ENCODE peak calls at places on chromosomes 6 and 20, in four cellular contexts. W is substantia nigra, R is heart right ventricle, V is astrocyte. Y is an unnamed sample.

GRCh38 chr20:63083831-63084562 is 77.2 kb upstream of the BHLHE23 start:
- DNase-seq in W (no peak), R (peak; percentile 7), V (no peak), Y (no peak)

GRCh38 chr6:46452312-46452917 is 38.8 kb downstream of the RCAN2 start:
- DNase-seq in W (no peak), R (no peak), V (no peak), Y (no peak)

GRCh38 chr6:45775026-45775697 is 240.5 kb downstream of the CLIC5 start:
- DNase-seq in V (no peak), W (no peak), R (no peak), Y (no peak)

GRCh38 chr6:36595168-36595818 is 1.1 kb downstream of the SRSF3 start:
- DNase-seq in V (no peak), R (no peak), W (no peak), Y (no peak)

GRCh38 chr6:161257778-161258457 is 15.9 kb downstream of the AGPAT4 start:
- DNase-seq in V (peak; percentile 99), W (no peak), R (no peak), Y (no peak)

GRCh38 chr6:168598251-168599117 is 157.5 kb downstream of the SMOC2 start:
- DNase-seq in R (no peak), W (no peak), V (no peak), Y (no peak)

GRCh38 chr6:130810307-130811030 is 16.7 kb upstream of the SMLR1 start:
- DNase-seq in R (no peak), V (peak; percentile 52), W (no peak), Y (no peak)

GRCh38 chr20:11569163-11569562 is 348.5 kb upstream of the BTBD3 start:
- DNase-seq in V (no peak), W (no peak), R (no peak), Y (no peak)

GRCh38 chr6:168909288-168909687 is 344.4 kb downstream of the THBS2 start:
- DNase-seq in V (no peak), W (no peak), R (no peak), Y (no peak)

GRCh38 chr6:158067436-158068015 is 85.9 kb downstream of the SYNJ2 start:
- DNase-seq in W (no peak), V (no peak), R (no peak), Y (no peak)

GRCh38 chr6:150573041-150573681 is 26.5 kb upstream of the PLEKHG1 start:
- DNase-seq in W (no peak), R (no peak), V (no peak), Y (no peak)

GRCh38 chr6:64330694-64331309 is 695.2 kb downstream of the PHF3 start:
- DNase-seq in V (peak; percentile 1), R (peak; percentile 60), W (peak; percentile 76), Y (peak; percentile 2)

GRCh38 chr20:35235881-35236280 is 9.4 kb downstream of the MMP24 start:
- DNase-seq in V (no peak), W (no peak), R (no peak), Y (no peak)

GRCh38 chr6:80163754-80164187 is 57.3 kb downstream of the BCKDHB start:
- DNase-seq in W (no peak), R (no peak), V (peak; percentile 78), Y (no peak)

GRCh38 chr20:62288535-62289105 is 14.2 kb upstream of the ADRM1 start:
- DNase-seq in V (no peak), R (no peak), W (no peak), Y (no peak)

GRCh38 chr6:43996614-43997341 is 130.5 kb downstream of the MRPL14 start:
- DNase-seq in V (no peak), R (no peak), W (no peak), Y (no peak)

GRCh38 chr6:111661541-111662041 is 55.9 kb upstream of the TRAF3IP2 start:
- DNase-seq in R (peak; percentile 23), V (no peak), W (no peak), Y (no peak)

GRCh38 chr6:15495375-15495901 is 167.4 kb downstream of the DTNBP1 start:
- DNase-seq in V (no peak), R (peak; percentile 67), W (no peak), Y (no peak)

GRCh38 chr6:99013145-99013544 is 65.4 kb upstream of the FBXL4 start:
- DNase-seq in W (no peak), V (peak; percentile 99), R (no peak), Y (no peak)

GRCh38 chr6:87391334-87391733 is 16.4 kb upstream of the CFAP206 start:
- DNase-seq in V (no peak), R (no peak), W (no peak), Y (no peak)

GRCh38 chr6:155495011-155495768 is 39.6 kb upstream of the NOX3 start:
- DNase-seq in W (peak; percentile 3), V (peak; percentile 66), R (peak; percentile 18), Y (no peak)

GRCh38 chr6:22880686-22881433 is 311.5 kb downstream of the HDGFL1 start:
- DNase-seq in V (peak; percentile 99), R (no peak), W (no peak), Y (no peak)

GRCh38 chr6:153309666-153310065 is 178.6 kb upstream of the RGS17 start:
- DNase-seq in R (no peak), V (no peak), W (no peak), Y (no peak)
- H3K27ac ChIP-seq in R (no peak overlapping the region), V (no peak overlapping the region), W (no peak overlapping the region), Y (no peak overlapping the region)

GRCh38 chr6:148221580-148221979 is 121.1 kb upstream of the SASH1 start:
- DNase-seq in V (peak; percentile 31), R (no peak), W (no peak), Y (no peak)
- H3K27ac ChIP-seq in V (no peak overlapping the region), R (no peak overlapping the region), W (no peak overlapping the region), Y (no peak overlapping the region)

GRCh38 chr20:10388571-10388970 is 45.5 kb downstream of the MKKS start:
- DNase-seq in V (no peak), W (no peak), R (no peak), Y (no peak)
- H3K27ac ChIP-seq in V (no peak overlapping the region), W (no peak overlapping the region), R (no peak overlapping the region), Y (no peak overlapping the region)

DNA sequence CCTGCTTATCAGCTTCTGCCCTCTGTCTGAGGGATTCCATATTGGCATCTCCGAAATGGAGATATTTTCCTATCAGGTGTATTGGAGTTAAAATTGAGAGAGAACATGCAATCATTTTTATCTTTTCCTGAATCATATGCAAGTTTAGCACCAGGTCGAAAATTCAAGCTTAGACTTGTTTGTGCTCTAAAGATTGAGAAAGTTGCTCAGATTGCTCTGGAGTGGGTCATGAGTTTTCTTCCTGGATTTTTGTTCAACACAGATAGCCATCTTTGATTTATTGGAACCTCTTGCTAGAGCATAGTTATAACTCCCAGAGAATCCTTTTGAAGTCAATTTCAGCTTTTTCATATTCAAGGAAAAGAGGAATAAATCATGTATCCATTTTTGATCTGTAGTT is 373.5 kb upstream of the FLRT3 start:
- DNase-seq in W (no peak), R (no peak), V (no peak), Y (no peak)
- H3K27ac ChIP-seq in W (no peak overlapping the region), R (no peak overlapping the region), V (no peak overlapping the region), Y (no peak overlapping the region)

GRCh38 chr6:166379800-166380199 is 2.9 kb downstream of the MPC1 start:
- DNase-seq in V (no peak), W (no peak), R (no peak), Y (no peak)

GRCh38 chr6:166382933-166383816 is at the start of gene MPC1:
- DNase-seq in W (peak; percentile 90), V (peak; percentile 91), R (peak; percentile 97), Y (peak; percentile 87)

GRCh38 chr6:166382500-166382932 is 224 bp downstream of the MPC1 start:
- DNase-seq in V (no peak), R (no peak), W (no peak), Y (no peak)

GRCh38 chr6:166381733-166382499 is 824 bp downstream of the MPC1 start:
- DNase-seq in R (peak; percentile 73), W (peak; percentile 41), V (peak; percentile 19), Y (peak; percentile 44)

DNA sequence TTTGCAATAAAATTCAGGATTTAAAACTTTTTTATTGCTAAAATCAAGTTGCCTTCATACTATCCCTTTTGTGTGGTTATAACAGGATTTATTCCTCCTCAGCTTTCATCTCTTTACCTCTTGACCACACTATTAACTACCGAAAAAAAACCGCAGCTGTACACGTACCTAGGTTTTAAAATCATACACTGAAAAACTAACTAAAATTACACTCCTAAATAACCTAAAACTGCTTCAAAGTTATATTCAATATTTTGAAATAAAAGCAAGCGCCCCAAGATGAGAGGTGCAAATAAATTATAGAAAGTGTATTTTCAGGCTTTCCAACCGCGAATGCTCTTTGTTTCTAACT is 1.4 kb downstream of the MPC1 start:
- DNase-seq in R (no peak), W (no peak), V (no peak), Y (no peak)
- H3K27ac ChIP-seq in R (peak overlapping the region; percentile 97), W (peak overlapping the region; percentile 82), V (no peak overlapping the region), Y (no peak overlapping the region)

DNA sequence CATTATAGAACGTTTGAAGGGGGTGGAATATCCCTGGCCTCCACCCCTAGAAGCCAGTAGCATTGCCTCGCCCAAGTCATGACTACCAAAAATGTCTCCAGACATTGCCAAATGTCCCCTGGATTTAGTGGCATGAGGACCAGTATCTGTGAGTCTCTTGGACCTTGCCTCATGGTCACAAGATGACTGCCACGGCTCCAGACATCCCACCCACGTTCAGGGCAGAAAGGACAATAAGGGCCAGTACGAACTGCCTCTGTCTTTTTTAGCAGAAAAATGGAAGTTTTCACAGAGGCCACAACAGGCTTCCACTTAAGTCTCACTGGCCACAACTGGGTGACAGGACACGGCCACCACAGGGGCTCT is 5.4 kb downstream of the RBM38 start:
- DNase-seq in R (no peak), V (no peak), W (no peak), Y (no peak)
- H3K27ac ChIP-seq in R (peak overlapping the region; percentile 95), V (no peak overlapping the region), W (no peak overlapping the region), Y (peak overlapping the region; percentile 77)